ENCODE peak calls at places on chromosomes 6 and 20, in nine cellular contexts. K, G, M, F, L, D, J, U and C are unnamed samples.

GRCh38 chr6:147005499-147005898 is 198.7 kb upstream of the STXBP5 start:
- DNase-seq in D (no peak), K (no peak), U (no peak), M (no peak), L (no peak), G (no peak), J (no peak), F (no peak), C (no peak)

GRCh38 chr6:53793318-53793975 is 1.4 kb upstream of the LRRC1 start:
- DNase-seq in U (peak; percentile 96), L (peak; percentile 15), F (no peak), J (peak; percentile 53), K (no peak), D (peak; percentile 79), G (peak; percentile 33), M (peak; percentile 70), C (peak; percentile 59)

GRCh38 chr6:157070403-157071107 is 252.8 kb downstream of the TMEM242 start:
- DNase-seq in D (no peak), F (no peak), G (no peak), U (no peak), M (no peak), L (no peak), K (no peak), J (no peak), C (no peak)

GRCh38 chr20:62356948-62357667 is 10.0 kb downstream of the LAMA5 start:
- DNase-seq in D (no peak), F (no peak), M (peak; percentile 95), L (no peak), G (no peak), K (no peak), J (no peak), U (no peak), C (peak; percentile 63)

GRCh38 chr20:44112889-44113641 is 73.9 kb downstream of the JPH2 start:
- DNase-seq in L (no peak), J (no peak), G (no peak), U (no peak), K (no peak), M (no peak), D (no peak), F (no peak), C (no peak)

GRCh38 chr6:33206027-33206863 is 1.8 kb downstream of the HSD17B8 start:
- DNase-seq in L (no peak), D (no peak), M (no peak), U (no peak), J (no peak), G (no peak), F (no peak), K (no peak), C (no peak)

GRCh38 chr20:58420798-58421496 is 31.9 kb downstream of the VAPB start:
- DNase-seq in J (peak; percentile 47), M (no peak), L (no peak), K (no peak), U (no peak), F (no peak), D (no peak), G (no peak), C (peak; percentile 47)

GRCh38 chr20:57990396-57990987 is 238.0 kb downstream of the ANKRD60 start:
- DNase-seq in K (no peak), D (no peak), J (no peak), F (no peak), U (no peak), G (no peak), L (no peak), M (no peak), C (no peak)

GRCh38 chr6:84623956-84624680 is 140.3 kb downstream of the TBX18 start:
- DNase-seq in M (no peak), F (no peak), G (no peak), J (no peak), U (no peak), K (no peak), L (no peak), D (no peak), C (peak; percentile 25)

GRCh38 chr6:14037402-14038277 is 79.9 kb upstream of the CD83 start:
- DNase-seq in D (no peak), G (no peak), J (no peak), M (no peak), F (no peak), K (no peak), L (no peak), U (no peak), C (no peak)

GRCh38 chr20:36833275-36834020 is 42.5 kb upstream of the TLDC2 start:
- DNase-seq in M (no peak), F (no peak), U (no peak), K (no peak), J (no peak), L (no peak), D (no peak), G (no peak), C (no peak)

GRCh38 chr6:134175532-134176282 is 123.3 kb upstream of the SLC2A12 start:
- DNase-seq in U (peak; percentile 43), M (peak; percentile 77), F (no peak), K (no peak), L (peak; percentile 53), J (peak; percentile 34), D (peak; percentile 66), G (peak; percentile 52), C (no peak)

GRCh38 chr6:90859612-90860011 is 272.7 kb upstream of the MAP3K7 start:
- DNase-seq in K (no peak), G (no peak), D (no peak), L (no peak), U (no peak), J (no peak), M (no peak), F (no peak), C (no peak)

GRCh38 chr6:4322134-4322845 is 186.9 kb upstream of the ECI2 start:
- DNase-seq in U (no peak), J (no peak), D (no peak), K (no peak), M (no peak), F (no peak), G (no peak), L (no peak), C (no peak)

GRCh38 chr6:105474234-105474633 is 71.4 kb upstream of the PREP start:
- DNase-seq in D (no peak), J (no peak), K (no peak), F (no peak), G (no peak), M (no peak), U (no peak), L (no peak), C (no peak)

GRCh38 chr6:48511382-48511781 is 400.4 kb upstream of the PTCHD4 start:
- DNase-seq in F (no peak), L (no peak), U (no peak), J (no peak), G (no peak), D (no peak), M (no peak), K (no peak), C (no peak)

GRCh38 chr6:22401206-22401605 is 104.4 kb upstream of the PRL start:
- DNase-seq in K (no peak), U (no peak), G (no peak), J (no peak), L (no peak), D (no peak), F (no peak), M (no peak), C (no peak)

GRCh38 chr6:87543836-87544735 is 45.7 kb downstream of the RARS2 start:
- DNase-seq in U (no peak), M (no peak), D (no peak), F (no peak), L (no peak), K (no peak), G (no peak), J (no peak), C (no peak)

GRCh38 chr20:63376283-63377250 is 15.4 kb upstream of the CHRNA4 start:
- DNase-seq in J (no peak), U (no peak), F (no peak), M (no peak), D (no peak), G (no peak), L (no peak), K (no peak), C (no peak)

GRCh38 chr6:161128680-161129196 is 137.2 kb downstream of the MAP3K4 start:
- DNase-seq in D (no peak), J (no peak), U (no peak), F (no peak), M (no peak), L (no peak), G (no peak), K (no peak), C (peak; percentile 67)

GRCh38 chr6:44078795-44079671 is 48.2 kb downstream of the MRPL14 start:
- DNase-seq in M (peak; percentile 93), F (no peak), K (peak; percentile 56), L (peak; percentile 72), D (peak; percentile 89), J (peak; percentile 65), U (peak; percentile 79), G (peak; percentile 82), C (peak; percentile 84)

GRCh38 chr6:84768442-84769174 is 4.2 kb upstream of the TBX18 start:
- DNase-seq in D (no peak), K (no peak), G (peak; percentile 57), U (no peak), J (peak; percentile 25), L (no peak), F (no peak), M (peak; percentile 53), C (no peak)

GRCh38 chr6:139852484-139853140 is 478.2 kb upstream of the CITED2 start:
- DNase-seq in G (no peak), F (no peak), L (no peak), U (no peak), K (no peak), D (no peak), J (no peak), M (no peak), C (no peak)

GRCh38 chr6:142279350-142280180 is 22.2 kb upstream of the ADGRG6 start:
- DNase-seq in K (no peak), U (peak; percentile 81), M (no peak), D (no peak), J (no peak), L (no peak), F (no peak), G (no peak), C (no peak)

GRCh38 chr6:149202967-149203366 is 114.5 kb upstream of the TAB2 start:
- DNase-seq in L (no peak), F (no peak), J (no peak), M (no peak), U (no peak), G (no peak), D (no peak), K (no peak), C (no peak)